ENCODE peak calls at places on chromosomes 4 and X, in six cellular contexts. Y is left ventricle myocardium inferior, F is RWPE2, I is right atrium auricular region, K is brain microvascular endothelial cell, T is heart right ventricle. N is an unnamed sample.

GRCh38 chr4:117137143-117137542 is 51.8 kb upstream of the TRAM1L1 start:
- DNase-seq in T (no peak), Y (no peak), F (no peak), K (peak), I (no peak), N (peak)

GRCh38 chrX:107601326-107601725 is 27.0 kb upstream of the PRPS1 start:
- DNase-seq in I (peak), Y (no peak), K (no peak), F (no peak), T (no peak), N (no peak)

GRCh38 chrX:1224954-1225353 is 12.5 kb upstream of the CRLF2 start:
- DNase-seq in Y (no peak), K (no peak), I (no peak), F (peak), T (peak), N (no peak)

GRCh38 chrX:82666355-82666754 is 841.7 kb upstream of the POU3F4 start:
- DNase-seq in Y (no peak), F (no peak), K (no peak), I (no peak), T (no peak), N (no peak)

GRCh38 chr4:21366312-21366711 is 582.3 kb downstream of the KCNIP4 start:
- DNase-seq in K (no peak), F (no peak), Y (no peak), T (no peak), I (no peak), N (no peak)

GRCh38 chr4:56187601-56188177 is 199.6 kb downstream of the AASDH start:
- DNase-seq in I (no peak), T (no peak), F (no peak), Y (no peak), K (no peak), N (no peak)

GRCh38 chrX:150032742-150033141 is 94.5 kb upstream of the EOLA2 start:
- DNase-seq in K (peak), T (no peak), I (no peak), Y (no peak), F (no peak), N (no peak)

GRCh38 chr4:171025323-171025722 is 787.9 kb upstream of the GALNTL6 start:
- DNase-seq in T (no peak), F (no peak), I (no peak), K (no peak), Y (no peak), N (no peak)

GRCh38 chr4:122903766-122904165 is 18.6 kb downstream of the NUDT6 start:
- DNase-seq in K (no peak), I (no peak), Y (no peak), T (no peak), F (no peak), N (no peak)

GRCh38 chr4:172147702-172148101 is 334.5 kb downstream of the GALNTL6 start:
- DNase-seq in I (no peak), F (no peak), T (no peak), K (no peak), Y (no peak), N (no peak)

GRCh38 chr4:131137196-131137595 is 2011.9 kb upstream of the PCDH10 start:
- DNase-seq in T (no peak), F (no peak), K (no peak), I (no peak), Y (no peak), N (peak)

GRCh38 chrX:69543572-69543971 is 39.4 kb downstream of the NALF2 start:
- DNase-seq in T (no peak), F (no peak), I (no peak), Y (no peak), K (no peak), N (no peak)

GRCh38 chrX:38052096-38052495 is 45.7 kb downstream of the SYTL5 start:
- DNase-seq in K (peak), I (no peak), T (no peak), Y (no peak), F (no peak), N (peak)

GRCh38 chrX:2672084-2672483 is 19.0 kb upstream of the CD99 start:
- DNase-seq in Y (no peak), F (no peak), K (no peak), T (no peak), I (no peak), N (no peak)

GRCh38 chr4:57943672-57944071 is 833.5 kb upstream of the IGFBP7 start:
- DNase-seq in K (peak), Y (no peak), F (no peak), T (no peak), I (no peak), N (no peak)

GRCh38 chr4:36189511-36190226 is 54.6 kb downstream of the ARAP2 start:
- DNase-seq in K (no peak), Y (no peak), F (no peak), T (no peak), I (no peak), N (no peak)

GRCh38 chrX:12463052-12463451 is 324.8 kb downstream of the FRMPD4 start:
- DNase-seq in F (no peak), Y (no peak), T (no peak), K (no peak), I (no peak), N (no peak)

GRCh38 chr4:119221412-119221811 is 8.9 kb downstream of the USP53 start:
- DNase-seq in Y (no peak), T (no peak), I (no peak), F (no peak), K (no peak), N (no peak)

GRCh38 chr4:153684182-153685073 is at the start of gene TLR2:
- DNase-seq in T (peak), F (peak), Y (peak), I (peak), K (no peak), N (no peak)

GRCh38 chr4:52638717-52639116 is 20.4 kb downstream of the USP46 start:
- DNase-seq in I (no peak), T (no peak), Y (no peak), K (no peak), F (no peak), N (no peak)

GRCh38 chr4:23856630-23857029 is 33.2 kb downstream of the PPARGC1A start:
- DNase-seq in T (no peak), K (no peak), Y (peak), I (no peak), F (no peak), N (no peak)

GRCh38 chrX:48694776-48695523 is 1.6 kb upstream of the SUV39H1 start:
- DNase-seq in F (no peak), Y (no peak), K (no peak), I (no peak), T (no peak), N (no peak)

GRCh38 chr4:98421106-98421505 is 159.9 kb downstream of the RAP1GDS1 start:
- DNase-seq in F (no peak), Y (no peak), T (no peak), K (peak), I (no peak), N (no peak)

GRCh38 chrX:65926095-65927019 is 113.5 kb downstream of the VSIG4 start:
- DNase-seq in K (no peak), Y (no peak), T (no peak), F (no peak), I (no peak), N (no peak)

GRCh38 chr4:127055349-127055748 is 577.4 kb upstream of the INTU start:
- DNase-seq in F (no peak), T (no peak), K (no peak), Y (no peak), I (no peak), N (peak)

GRCh38 chr4:145681518-145681917 is 1.6 kb downstream of the C4orf51 start:
- DNase-seq in F (no peak), Y (no peak), I (no peak), K (no peak), T (no peak), N (no peak)

GRCh38 chr4:92520563-92520962 is 216.8 kb downstream of the GRID2 start:
- DNase-seq in I (no peak), F (no peak), Y (no peak), T (no peak), K (no peak), N (no peak)

GRCh38 chr4:151530230-151530629 is 121.3 kb downstream of the FHIP1A start:
- DNase-seq in I (no peak), Y (no peak), K (no peak), T (no peak), F (no peak), N (peak)

GRCh38 chr4:646460-646859 is 21.1 kb downstream of the PDE6B start:
- DNase-seq in I (no peak), Y (no peak), F (peak), K (no peak), T (no peak), N (no peak)

GRCh38 chr4:147741190-147741788 is 9.4 kb downstream of the ARHGAP10 start:
- DNase-seq in F (no peak), Y (no peak), K (peak), T (no peak), I (no peak), N (no peak)

GRCh38 chrX:153306527-153307115 is 14.9 kb downstream of the PNMA6F start:
- DNase-seq in Y (no peak), T (no peak), K (no peak), F (no peak), I (peak), N (no peak)

GRCh38 chr4:55910140-55910539 is 38.6 kb upstream of the CEP135 start:
- DNase-seq in T (no peak), K (peak), Y (no peak), I (no peak), F (no peak), N (peak)

GRCh38 chr4:74618659-74619058 is 173.7 kb downstream of the AREG start:
- DNase-seq in T (no peak), K (peak), I (no peak), F (no peak), Y (no peak), N (no peak)

GRCh38 chrX:122188751-122189150 is 995.3 kb upstream of the GRIA3 start:
- DNase-seq in T (no peak), Y (no peak), K (no peak), I (no peak), F (no peak), N (no peak)

GRCh38 chrX:111854778-111855490 is 21.0 kb upstream of the TRPC5OS start:
- DNase-seq in K (no peak), F (no peak), I (no peak), T (no peak), Y (no peak), N (peak)

GRCh38 chrX:151370906-151371305 is 26.1 kb upstream of the VMA21 start:
- DNase-seq in I (no peak), T (no peak), F (no peak), Y (no peak), K (no peak), N (no peak)

DNA sequence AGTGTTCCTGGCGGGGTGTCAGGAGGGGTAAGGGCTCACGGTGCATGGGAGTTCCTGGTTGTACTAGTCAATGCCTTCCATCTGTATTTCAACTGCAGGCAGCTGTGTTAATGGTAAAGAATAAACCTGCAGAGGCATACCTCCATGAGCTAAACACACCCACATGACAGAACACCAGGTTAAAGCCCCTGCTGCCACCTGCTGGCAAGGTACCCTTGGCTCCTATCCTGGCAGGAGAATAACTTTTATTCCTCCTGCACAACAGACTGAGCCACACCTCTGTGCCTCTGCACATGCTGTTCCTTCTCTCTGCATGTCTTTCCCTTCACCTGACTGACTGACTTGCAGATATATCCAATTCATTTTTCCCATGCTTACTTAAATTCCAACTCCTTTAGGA is 11.1 kb downstream of the ITIH6 start:
- DNase-seq in T (no peak), Y (no peak), F (no peak), K (no peak), I (no peak), N (no peak)
- TF ChIP-seq CTCF in T (no peak), Y (no peak), F (no peak), K (peak), I (no peak), N (peak)

GRCh38 chrX:72273718-72274117 is 3.3 kb downstream of the RPS4X start:
- DNase-seq in Y (no peak), T (no peak), F (no peak), I (no peak), K (no peak), N (no peak)
- H3K4me3 ChIP-seq in Y (no peak), T (no peak), F (no peak), I (no peak), K (peak), N (no peak)

GRCh38 chr4:140153419-140153743 is 603 bp downstream of the MAML3 start:
- DNase-seq in F (no peak), K (no peak), I (no peak), T (no peak), Y (no peak), N (no peak)

GRCh38 chr4:140152760-140153418 is 1.1 kb downstream of the MAML3 start:
- DNase-seq in T (peak), K (peak), Y (peak), I (peak), F (peak), N (no peak)

GRCh38 chr4:140151700-140152014 is 2.3 kb downstream of the MAML3 start:
- DNase-seq in T (peak), K (peak), F (peak), Y (peak), I (peak), N (no peak)

GRCh38 chr4:140150886-140151699 is 2.9 kb downstream of the MAML3 start:
- DNase-seq in T (peak), K (peak), I (peak), F (peak), Y (peak), N (no peak)

GRCh38 chr4:140152015-140152703 is 1.8 kb downstream of the MAML3 start:
- DNase-seq in F (peak), I (peak), K (no peak), T (peak), Y (peak), N (no peak)
- TF ChIP-seq CTCF in F (peak), I (peak), K (peak), T (no peak), Y (peak), N (peak)

DNA sequence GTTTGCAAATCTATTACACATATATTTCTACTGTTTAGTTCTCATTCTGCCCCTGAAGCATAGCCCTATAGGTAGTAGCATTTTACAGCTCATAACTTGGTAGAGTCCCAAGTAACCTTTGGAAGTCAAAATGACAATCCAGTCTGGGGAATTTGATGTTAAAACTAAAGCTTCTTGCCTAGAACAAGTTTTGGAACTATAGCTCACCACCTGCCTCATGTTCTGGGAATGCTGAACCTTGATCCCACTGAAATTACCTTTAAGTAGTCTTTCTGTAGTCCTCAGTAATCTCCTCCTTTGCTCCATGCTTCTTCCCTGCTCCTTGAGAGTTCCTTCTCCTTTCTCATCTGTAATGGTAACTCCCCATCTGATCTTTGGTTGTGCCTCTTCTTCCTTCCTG is 8.5 kb downstream of the UGT8 start:
- DNase-seq in T (no peak), Y (no peak), F (no peak), I (no peak), K (no peak), N (no peak)
- H3K4me3 ChIP-seq in T (no peak), Y (no peak), F (no peak), I (no peak), K (no peak), N (no peak)